ENCODE peak calls at places on chromosomes 6 and 20, in four cellular contexts. L is adrenal gland; K is fibroblast of pulmonary artery; F is CD4-positive, alpha-beta T cell. R is an unnamed sample.

GRCh38 chr20:37669773-37670236 is 24.0 kb upstream of the CTNNBL1 start:
- DNase-seq in L (no peak), K (no peak), F (no peak), R (no peak)

GRCh38 chr6:33414592-33415271 is 3.2 kb downstream of the CUTA start:
- DNase-seq in L (no peak), K (no peak), F (no peak), R (no peak)

GRCh38 chr20:63539441-63540370 is 2.5 kb upstream of the PTK6 start:
- DNase-seq in L (no peak), K (no peak), F (no peak), R (no peak)

GRCh38 chr6:38095054-38095453 is 275.5 kb downstream of the ZFAND3 start:
- DNase-seq in L (no peak), K (peak; percentile 51), F (no peak), R (peak; percentile 19)

GRCh38 chr20:4681971-4682370 is 39.7 kb upstream of the PRND start:
- DNase-seq in L (no peak), K (peak; percentile 64), F (no peak), R (peak; percentile 99)

GRCh38 chr6:90463359-90463758 is 123.5 kb downstream of the MAP3K7 start:
- DNase-seq in L (no peak), K (no peak), F (peak; percentile 30), R (no peak)

GRCh38 chr6:26155066-26155925 is 68.1 kb downstream of the HFE start:
- DNase-seq in L (peak; percentile 69), K (no peak), F (no peak), R (peak; percentile 28)

GRCh38 chr6:170177383-170178265 is 113.3 kb downstream of the DLL1 start:
- DNase-seq in L (no peak), K (no peak), F (no peak), R (no peak)

DNA sequence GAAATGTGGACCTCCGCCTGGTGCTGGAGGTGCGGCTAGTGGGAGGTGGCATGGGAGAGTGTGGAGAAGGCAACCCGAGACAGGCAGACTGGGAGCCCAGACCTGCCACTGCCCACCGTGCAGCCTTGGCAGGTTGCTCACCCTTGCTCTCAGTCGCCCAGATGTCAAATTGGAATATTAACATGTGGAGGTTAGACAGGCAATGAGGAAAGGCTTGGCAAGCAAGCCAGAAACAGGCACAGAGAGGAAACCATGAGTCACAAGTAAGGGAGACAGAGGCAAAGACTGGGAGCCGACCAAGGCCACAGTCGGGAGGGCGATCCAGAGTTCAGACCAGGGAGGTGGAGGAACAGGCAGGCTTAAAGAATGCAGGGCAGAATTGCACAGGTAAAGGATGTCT is 178.2 kb downstream of the FOXC1 start:
- DNase-seq in L (peak; percentile 89), K (peak; percentile 82), F (no peak), R (peak; percentile 76)
- TF ChIP-seq CTCF in L (no peak), K (no peak), F (no peak), R (no peak)

DNA sequence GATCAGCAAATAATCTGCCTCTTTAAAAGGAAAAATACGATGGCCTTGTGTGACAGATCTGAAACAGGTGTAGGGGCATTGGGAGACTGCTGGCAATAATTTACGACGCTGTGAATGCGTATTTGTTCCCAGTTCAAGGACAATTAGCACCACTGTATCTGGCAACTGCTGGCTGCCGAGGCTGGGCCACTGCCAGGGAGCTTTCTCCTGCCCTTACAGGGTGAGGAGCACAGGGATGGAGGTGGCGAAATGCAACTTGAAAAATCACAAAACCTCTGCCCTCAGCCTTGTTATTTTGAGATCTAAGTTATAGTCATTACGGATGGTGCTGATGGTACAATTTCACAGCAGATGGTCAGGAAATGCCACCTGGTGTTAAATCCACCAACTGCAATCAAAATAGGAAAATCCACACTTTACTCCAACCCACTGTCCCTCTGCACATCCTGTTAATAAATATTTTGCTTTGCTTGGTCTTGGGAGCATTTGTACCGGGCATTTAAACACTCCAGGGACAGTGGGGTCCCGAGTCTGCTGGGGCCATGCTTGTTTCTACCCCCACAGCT is 6.4 kb downstream of the MYLK4 start:
- DNase-seq in L (peak; percentile 73), K (peak; percentile 33), F (no peak), R (no peak)
- TF ChIP-seq CTCF in L (peak; percentile 33), K (peak; percentile 35), F (no peak), R (peak; percentile 28)

GRCh38 chr6:77740380-77740779 is 87.5 kb downstream of the MEI4 start:
- DNase-seq in L (no peak), K (peak; percentile 46), F (no peak), R (peak; percentile 5)
- TF ChIP-seq CTCF in L (peak; percentile 55), K (peak; percentile 37), F (peak; percentile 15), R (peak; percentile 55)

GRCh38 chr20:49046087-49046900 is at the start of gene CSE1L:
- DNase-seq in L (peak; percentile 95), K (peak; percentile 96), F (peak; percentile 91), R (peak; percentile 93)
- TF ChIP-seq CTCF in L (peak; percentile 67), K (no peak), F (no peak), R (no peak)

DNA sequence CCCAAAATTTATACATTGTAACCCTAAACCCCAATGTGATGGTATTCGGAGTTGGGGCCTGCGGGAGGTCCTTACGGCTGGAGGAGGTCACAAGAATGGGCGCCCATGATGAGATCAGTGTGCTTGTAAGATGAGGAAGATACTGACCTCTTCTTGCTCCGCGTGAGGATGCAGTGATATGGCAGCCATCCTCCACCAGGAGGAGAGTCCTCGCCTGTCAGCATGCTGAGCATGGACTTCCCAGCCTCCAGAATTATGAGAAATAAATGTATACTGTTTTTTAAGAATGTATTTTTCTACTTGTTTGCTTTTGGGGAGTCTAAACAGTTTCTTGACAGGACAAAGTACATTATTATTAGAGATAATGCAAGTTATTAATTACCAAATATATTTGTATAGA is 8.7 kb upstream of the SYNDIG1 start:
- DNase-seq in L (no peak), K (no peak), F (no peak), R (no peak)
- TF ChIP-seq CTCF in L (no peak), K (no peak), F (no peak), R (no peak)